ENCODE peak calls at places on chromosomes 13 and 19, in six cellular contexts. U is A549, X is endothelial cell of umbilical vein, L is NB4, I is GM12878, D is HepG2. W is an unnamed sample.
A peak's percentile ranks its signal among the peaks of the same experiment; 100 is the strongest.

GRCh38 chr13:107765724-107766436 is 449.5 kb downstream of the LIG4 start:
- DNase-seq in U (no peak), X (peak; percentile 64), L (no peak), I (no peak), D (no peak), W (no peak)

GRCh38 chr13:107680115-107680514 is 535.2 kb downstream of the LIG4 start:
- DNase-seq in U (no peak), X (peak; percentile 4), L (no peak), I (no peak), D (no peak), W (no peak)

GRCh38 chr19:4016486-4016885 is 8.9 kb downstream of the PIAS4 start:
- DNase-seq in U (no peak), X (no peak), L (no peak), I (no peak), D (no peak), W (no peak)

GRCh38 chr13:35139591-35139990 is 197.5 kb downstream of the NBEA start:
- DNase-seq in U (no peak), X (peak; percentile 81), L (no peak), I (no peak), D (no peak), W (no peak)

GRCh38 chr19:22526661-22527272 is 104.6 kb upstream of the ZNF98 start:
- DNase-seq in U (no peak), X (no peak), L (peak; percentile 62), I (no peak), D (no peak), W (no peak)

GRCh38 chr13:93227280-93227905 is 786 bp downstream of the GPC6 start:
- DNase-seq in U (no peak), X (no peak), L (no peak), I (no peak), D (peak; percentile 28), W (peak; percentile 43)

GRCh38 chr13:73996569-73996968 is 137.6 kb downstream of the KLF12 start:
- DNase-seq in U (no peak), X (no peak), L (no peak), I (no peak), D (no peak), W (no peak)

GRCh38 chr13:21676611-21677021 is 5.7 kb downstream of the FGF9 start:
- DNase-seq in U (no peak), X (no peak), L (peak; percentile 39), I (no peak), D (no peak), W (no peak)

GRCh38 chr13:54637377-54637776 is 1608.8 kb downstream of the OLFM4 start:
- DNase-seq in U (no peak), X (no peak), L (peak; percentile 81), I (no peak), D (peak; percentile 29), W (no peak)

GRCh38 chr19:4144666-4145261 is 8.7 kb upstream of the CREB3L3 start:
- DNase-seq in U (peak; percentile 56), X (no peak), L (no peak), I (no peak), D (no peak), W (peak; percentile 45)

GRCh38 chr13:48710160-48710559 is 56.4 kb downstream of the CYSLTR2 start:
- DNase-seq in U (no peak), X (no peak), L (no peak), I (no peak), D (no peak), W (no peak)

GRCh38 chr13:59728896-59729545 is 434.7 kb downstream of the DIAPH3 start:
- DNase-seq in U (no peak), X (no peak), L (no peak), I (no peak), D (no peak), W (no peak)

GRCh38 chr13:98839826-98840769 is 87.6 kb upstream of the SLC15A1 start:
- DNase-seq in U (peak; percentile 47), X (peak; percentile 70), L (peak; percentile 65), I (no peak), D (peak; percentile 46), W (peak; percentile 73)

GRCh38 chr13:111360452-111360851 is 40.0 kb downstream of the TEX29 start:
- DNase-seq in U (no peak), X (no peak), L (no peak), I (no peak), D (no peak), W (no peak)

GRCh38 chr13:26758496-26759155 is 2.0 kb downstream of the GPR12 start:
- DNase-seq in U (no peak), X (no peak), L (no peak), I (no peak), D (no peak), W (no peak)

GRCh38 chr19:44005968-44006367 is 3.2 kb downstream of the ZNF230 start:
- DNase-seq in U (no peak), X (no peak), L (peak; percentile 73), I (no peak), D (no peak), W (no peak)

GRCh38 chr19:13830761-13831481 is 35.7 kb downstream of the ZSWIM4 start:
- DNase-seq in U (no peak), X (no peak), L (peak; percentile 18), I (no peak), D (no peak), W (no peak)

GRCh38 chr13:53100394-53101063 is 71.9 kb downstream of the OLFM4 start:
- DNase-seq in U (no peak), X (no peak), L (no peak), I (no peak), D (no peak), W (no peak)

GRCh38 chr19:47467914-47468313 is 3.8 kb downstream of the SLC8A2 start:
- DNase-seq in U (no peak), X (no peak), L (no peak), I (no peak), D (no peak), W (no peak)

GRCh38 chr19:11881151-11881800 is 6.3 kb upstream of the ZNF69 start:
- DNase-seq in U (no peak), X (peak; percentile 54), L (peak; percentile 73), I (peak; percentile 17), D (peak; percentile 49), W (peak; percentile 69)

GRCh38 chr13:26019881-26020535 is 31.8 kb downstream of the SHISA2 start:
- DNase-seq in U (no peak), X (peak; percentile 88), L (peak; percentile 58), I (no peak), D (no peak), W (no peak)

GRCh38 chr13:83980322-83980721 is 98.0 kb upstream of the SLITRK1 start:
- DNase-seq in U (no peak), X (no peak), L (no peak), I (no peak), D (no peak), W (no peak)

GRCh38 chr19:29308977-29309520 is 96.1 kb upstream of the UQCRFS1 start:
- DNase-seq in U (no peak), X (no peak), L (no peak), I (no peak), D (no peak), W (no peak)

GRCh38 chr13:20873348-20873747 is 29.2 kb downstream of the XPO4 start:
- DNase-seq in U (no peak), X (peak; percentile 55), L (no peak), I (no peak), D (no peak), W (no peak)

GRCh38 chr13:50080856-50081105 is 65.5 kb downstream of the KCNRG start:
- DNase-seq in U (no peak), X (peak; percentile 59), L (no peak), I (no peak), D (no peak), W (no peak)

DNA sequence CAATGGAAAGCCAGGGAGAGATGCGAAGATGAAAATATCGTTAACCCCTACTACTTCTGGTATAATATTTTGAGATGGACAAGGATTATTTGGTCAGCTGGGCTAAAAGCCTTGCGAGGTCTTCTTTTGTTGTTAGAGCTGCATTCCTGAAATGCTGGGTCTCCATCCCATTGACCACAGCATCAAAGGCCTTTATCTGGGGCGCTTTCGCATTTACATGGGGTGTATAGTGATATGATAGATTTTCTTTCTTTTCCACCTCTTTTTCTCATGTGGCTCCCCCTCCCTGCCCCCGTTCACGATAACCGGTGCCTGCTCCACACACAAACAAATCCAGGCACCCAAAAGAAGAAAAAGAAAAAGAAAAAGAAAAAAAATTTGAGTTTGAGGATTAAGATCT is 77.5 kb downstream of the ZNF536 start:
- DNase-seq in U (no peak), X (no peak), L (no peak), I (no peak), D (no peak), W (no peak)
- TF ChIP-seq MYC in U (no peak), X (no peak), L (no peak), I (no peak), D (no peak), W (no peak)

GRCh38 chr13:42745655-42746054 is 35.7 kb upstream of the FAM216B start:
- DNase-seq in U (no peak), X (no peak), L (peak; percentile 6), I (no peak), D (no peak), W (no peak)

GRCh38 chr13:42735011-42735410 is 46.4 kb upstream of the FAM216B start:
- DNase-seq in U (no peak), X (no peak), L (no peak), I (no peak), D (no peak), W (no peak)

DNA sequence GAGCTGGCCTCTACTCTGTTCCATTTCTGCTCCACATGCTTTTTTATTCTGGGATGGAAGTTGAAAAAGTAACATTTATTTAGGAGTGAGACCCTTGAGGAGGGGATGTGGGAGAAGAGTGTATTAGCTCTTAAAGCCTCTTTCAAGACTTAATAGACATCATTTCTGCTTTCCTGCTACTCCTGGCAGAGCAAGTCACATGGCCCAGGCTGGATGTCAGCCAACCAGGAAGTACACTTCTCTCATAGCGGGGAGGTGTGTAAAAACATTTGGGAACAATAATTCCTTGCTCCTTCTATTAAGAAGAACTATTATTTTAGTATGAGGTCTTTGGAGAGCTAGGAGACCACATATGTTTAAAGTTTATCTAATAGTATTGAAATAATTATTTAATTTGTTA is 40.6 kb upstream of the FAM216B start:
- DNase-seq in U (no peak), X (peak; percentile 49), L (peak; percentile 20), I (no peak), D (no peak), W (peak; percentile 4)
- TF ChIP-seq MYC in U (no peak), X (no peak), L (no peak), I (no peak), D (no peak), W (no peak)

DNA sequence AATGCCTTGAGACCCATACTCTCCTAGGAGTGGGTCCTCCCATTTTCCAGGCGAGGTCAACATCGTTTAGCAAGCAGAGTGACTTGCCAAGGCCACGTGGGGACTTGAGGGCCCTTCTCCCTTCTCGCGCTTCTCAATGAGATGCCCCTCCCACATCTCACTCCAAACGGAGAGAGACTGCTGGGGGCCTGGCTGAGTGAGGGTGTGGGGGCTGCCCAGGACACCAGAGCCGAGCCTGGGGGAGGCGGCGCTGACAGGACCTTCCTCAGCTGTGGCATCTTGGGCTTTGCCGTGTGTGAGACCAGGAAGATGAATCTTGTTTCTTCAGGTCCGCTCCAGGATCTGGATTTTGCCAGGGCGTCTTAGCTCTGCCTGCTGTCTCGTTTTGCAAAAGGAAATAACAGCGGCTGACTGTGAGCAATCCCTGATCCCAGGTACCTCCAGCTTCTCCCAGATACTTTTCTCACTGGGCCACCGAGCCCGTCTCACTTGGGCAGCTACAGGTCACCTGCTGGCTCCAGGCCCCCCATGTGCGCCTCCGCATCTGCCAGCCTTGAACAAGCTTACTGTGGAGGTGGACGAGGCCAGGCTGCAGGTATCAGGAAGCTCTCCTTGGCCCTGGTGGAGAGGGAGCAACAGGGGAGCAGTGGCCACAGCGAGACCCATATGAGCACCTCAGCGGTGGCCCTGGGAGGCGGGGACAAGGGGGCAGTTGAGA is 6.0 kb downstream of the COX6B2 start:
- DNase-seq in U (no peak), X (no peak), L (no peak), I (no peak), D (no peak), W (no peak)
- TF ChIP-seq MYC in U (no peak), X (no peak), L (no peak), I (no peak), D (no peak), W (no peak)

GRCh38 chr19:45474941-45475516 is 7.2 kb downstream of the FOSB start:
- DNase-seq in U (no peak), X (no peak), L (no peak), I (no peak), D (no peak), W (no peak)
- TF ChIP-seq MYC in U (no peak), X (no peak), L (no peak), I (no peak), D (no peak), W (no peak)

W was measured in K562.